ENCODE peak calls at places on chromosomes 12 and 14, in ten cellular contexts. I is Right ventricle myocardium superior, N is EL, A is heart right ventricle, Y is T-helper 1 cell, B is lower leg skin, J is non-pigmented ciliary epithelial cell, X is activated T-cell treated with anti-CD3 and anti-CD28 coated beads for 24 hours, K is T follicular helper cell, T is Caco-2. H is an unnamed sample.

GRCh38 chr12:57016348-57016747 is at the start of gene TAC3:
- DNase-seq in I (no peak), B (no peak), N (no peak), A (no peak), T (no peak), Y (no peak), J (no peak), X (no peak), K (no peak), H (no peak)

GRCh38 chr12:116426391-116427136 is 132.6 kb upstream of the MAP1LC3B2 start:
- DNase-seq in Y (no peak), X (no peak), J (peak), B (peak), T (peak), I (no peak), A (no peak), N (peak), K (no peak), H (peak)

GRCh38 chr12:92044435-92044834 is 101.2 kb downstream of the BTG1 start:
- DNase-seq in A (no peak), X (no peak), I (no peak), J (no peak), T (no peak), B (no peak), Y (no peak), N (no peak), K (no peak), H (no peak)

GRCh38 chr12:52729147-52729546 is 25.8 kb upstream of the KRT77 start:
- DNase-seq in B (no peak), J (no peak), T (no peak), X (no peak), Y (no peak), A (no peak), K (no peak), I (no peak), N (no peak), H (no peak)

GRCh38 chr12:128797119-128798118 is 26.3 kb downstream of the SLC15A4 start:
- DNase-seq in J (no peak), Y (no peak), B (no peak), I (no peak), K (no peak), N (no peak), A (no peak), T (no peak), X (no peak), H (no peak)

GRCh38 chr14:56268039-56268438 is 149.8 kb downstream of the PELI2 start:
- DNase-seq in N (peak), B (no peak), Y (no peak), K (no peak), I (no peak), J (no peak), X (no peak), T (no peak), A (no peak), H (no peak)

GRCh38 chr14:51395361-51395849 is 155.4 kb downstream of the TMX1 start:
- DNase-seq in J (peak), I (peak), K (no peak), X (no peak), T (no peak), N (peak), Y (no peak), B (peak), A (peak), H (peak)

GRCh38 chr12:7130791-7131501 is 775 bp downstream of the CLSTN3 start:
- DNase-seq in A (peak), Y (peak), X (peak), K (no peak), J (no peak), T (peak), I (peak), N (peak), B (no peak), H (peak)

GRCh38 chr12:88623777-88624548 is 43.7 kb upstream of the KITLG start:
- DNase-seq in B (no peak), A (no peak), I (no peak), T (no peak), J (no peak), Y (no peak), K (no peak), X (no peak), N (no peak), H (no peak)

GRCh38 chr12:18429366-18429765 is 168.0 kb downstream of the PIK3C2G start:
- DNase-seq in X (no peak), B (no peak), Y (no peak), I (no peak), A (no peak), J (no peak), N (no peak), T (no peak), K (no peak), H (no peak)

GRCh38 chr12:69154585-69155363 is 84.6 kb upstream of the CPSF6 start:
- DNase-seq in A (peak), I (peak), B (peak), J (peak), N (peak), T (peak), Y (peak), X (peak), K (peak), H (peak)

GRCh38 chr14:68795602-68796417 is 2.9 kb upstream of the ZFP36L1 start:
- DNase-seq in T (peak), J (no peak), K (peak), Y (peak), I (peak), A (peak), N (peak), B (peak), X (peak), H (peak)

GRCh38 chr14:51224551-51224950 is 15.5 kb upstream of the TMX1 start:
- DNase-seq in J (no peak), X (no peak), K (no peak), A (no peak), B (no peak), I (no peak), Y (no peak), N (no peak), T (no peak), H (no peak)

GRCh38 chr14:103628221-103628683 is 759 bp upstream of the KLC1 start:
- DNase-seq in N (peak), I (peak), X (no peak), K (no peak), J (no peak), T (peak), A (peak), Y (no peak), B (peak), H (peak)

GRCh38 chr12:64395739-64396138 is 5.2 kb upstream of the C12orf56 start:
- DNase-seq in Y (no peak), J (no peak), X (no peak), A (no peak), T (no peak), N (no peak), B (no peak), K (no peak), I (no peak), H (no peak)

GRCh38 chr12:9718968-9719367 is 13.9 kb downstream of the CLECL1 start:
- DNase-seq in T (peak), A (no peak), X (no peak), J (no peak), K (no peak), I (no peak), B (no peak), Y (no peak), N (no peak), H (no peak)

GRCh38 chr12:118164798-118165486 is 29.0 kb downstream of the PEBP1 start:
- DNase-seq in K (no peak), I (no peak), Y (no peak), X (no peak), N (peak), J (peak), A (no peak), B (no peak), T (peak), H (no peak)

GRCh38 chr14:48398675-48399282 is 723.4 kb upstream of the MDGA2 start:
- DNase-seq in X (no peak), N (no peak), I (no peak), A (no peak), T (peak), J (peak), K (no peak), B (no peak), Y (no peak), H (no peak)

GRCh38 chr12:11958216-11959091 is 112.3 kb upstream of the BCL2L14 start:
- DNase-seq in X (peak), T (no peak), I (no peak), N (peak), Y (no peak), J (peak), K (no peak), A (no peak), B (no peak), H (no peak)

GRCh38 chr12:123748171-123748570 is 13.9 kb upstream of the DNAH10 start:
- DNase-seq in K (no peak), A (no peak), B (no peak), X (no peak), T (no peak), Y (no peak), N (no peak), I (no peak), J (no peak), H (no peak)

H was measured in left cardiac atrium.